ENCODE peak calls at places on chromosomes 5 and 9, in four cellular contexts. O is stomach, J is uterus, V is psoas muscle. K is an unnamed sample.

GRCh38 chr5:65818592-65818991 is 96.6 kb downstream of the NLN start:
- DNase-seq in O (peak; percentile 57), J (no peak), V (no peak), K (no peak)

GRCh38 chr5:172707285-172708182 is 63.5 kb downstream of the DUSP1 start:
- DNase-seq in O (no peak), J (peak; percentile 22), V (no peak), K (no peak)

GRCh38 chr5:32182463-32183081 is 8.5 kb upstream of the GOLPH3 start:
- DNase-seq in O (no peak), J (no peak), V (no peak), K (no peak)

GRCh38 chr5:91361055-91361701 is 21.9 kb downstream of the ARRDC3 start:
- DNase-seq in O (no peak), J (no peak), V (no peak), K (no peak)

GRCh38 chr5:111131356-111131755 is 39.2 kb downstream of the WDR36 start:
- DNase-seq in O (no peak), J (no peak), V (no peak), K (no peak)

GRCh38 chr9:131236761-131237160 is 39.5 kb downstream of the FAM78A start:
- DNase-seq in O (peak; percentile 53), J (no peak), V (no peak), K (no peak)

GRCh38 chr9:93265972-93266371 is 82.0 kb downstream of the WNK2 start:
- DNase-seq in O (no peak), J (no peak), V (no peak), K (no peak)

GRCh38 chr9:4081549-4081895 is 218.3 kb downstream of the GLIS3 start:
- DNase-seq in O (no peak), J (no peak), V (no peak), K (no peak)

GRCh38 chr9:70421272-70422180 is 7.1 kb upstream of the KLF9 start:
- DNase-seq in O (no peak), J (peak; percentile 48), V (no peak), K (peak; percentile 43)

GRCh38 chr9:86939896-86940295 is 7.4 kb downstream of the GAS1 start:
- DNase-seq in O (no peak), J (no peak), V (no peak), K (no peak)

GRCh38 chr5:61673007-61673735 is 341.1 kb downstream of the ZSWIM6 start:
- DNase-seq in O (peak; percentile 33), J (no peak), V (no peak), K (no peak)

GRCh38 chr5:178383301-178383918 is 150.8 kb upstream of the PHYKPL start:
- DNase-seq in O (no peak), J (no peak), V (no peak), K (no peak)

GRCh38 chr5:107570805-107571531 is 99.8 kb downstream of the EFNA5 start:
- DNase-seq in O (peak; percentile 31), J (no peak), V (peak; percentile 43), K (no peak)

GRCh38 chr9:126420643-126421564 is 94.3 kb downstream of the MVB12B start:
- DNase-seq in O (no peak), J (no peak), V (no peak), K (no peak)

DNA sequence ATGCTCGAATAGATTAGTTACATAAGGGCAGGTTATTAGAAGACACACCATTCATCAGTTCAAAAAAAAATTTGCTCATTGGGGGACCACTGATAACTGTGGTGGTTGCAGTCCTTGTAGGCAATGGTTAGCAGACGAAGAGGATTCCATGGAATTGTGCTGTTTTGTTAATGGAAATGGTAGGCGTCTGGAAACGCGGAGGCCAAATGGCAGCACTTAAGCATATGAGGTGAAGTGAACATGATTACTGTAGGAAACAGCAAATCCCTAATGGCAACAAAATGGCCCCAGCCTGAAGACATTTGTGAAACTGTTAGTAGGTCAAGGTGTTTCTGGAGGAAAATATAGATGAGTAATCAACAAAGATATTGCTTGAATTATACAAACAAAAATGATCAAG is 535.4 kb upstream of the PTPRD start:
- DNase-seq in O (no peak), J (no peak), V (no peak), K (no peak)
- H3K9me3 ChIP-seq in O (no peaks in the 10 kb centered on the region), J (no peaks in the 10 kb centered on the region), V (no peaks in the 10 kb centered on the region), K (no peaks in the 10 kb centered on the region)

DNA sequence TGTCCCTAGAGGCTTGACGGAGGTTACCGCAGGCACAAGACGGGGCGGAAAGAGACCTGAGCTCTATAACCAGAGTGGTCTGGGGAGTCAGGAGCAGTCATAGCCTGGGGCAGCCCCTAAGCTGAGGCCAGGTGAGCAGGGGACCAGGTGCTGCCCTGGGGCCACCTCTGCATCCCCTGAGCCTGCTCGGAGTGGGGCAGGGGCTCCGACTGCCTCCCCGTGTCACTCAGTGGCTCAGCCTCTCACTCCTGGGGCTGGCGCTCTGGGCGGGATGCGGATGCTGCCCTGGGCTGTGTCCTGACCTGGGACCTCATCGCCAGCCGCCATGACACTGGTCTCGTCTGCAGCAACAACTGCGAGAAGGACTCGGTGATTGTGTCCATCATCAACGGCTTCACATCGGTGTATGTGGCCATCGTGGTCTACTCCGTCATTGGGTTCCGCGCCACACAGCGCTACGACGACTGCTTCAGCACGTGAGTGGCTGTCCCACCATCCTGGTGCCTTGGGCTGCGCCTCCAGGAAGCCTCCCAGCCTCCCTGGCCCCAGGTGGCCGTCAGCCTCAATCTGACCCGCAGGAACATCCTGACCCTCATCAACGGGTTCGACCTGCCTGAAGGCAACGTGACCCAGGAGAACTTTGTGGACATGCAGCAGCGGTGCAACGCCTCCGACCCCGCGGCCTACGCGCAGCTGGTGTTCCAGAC is 8.8 kb upstream of the SLC6A18 start:
- DNase-seq in O (no peak), J (no peak), V (peak; percentile 11), K (no peak)
- H3K9me3 ChIP-seq in O (no peaks in the 10 kb centered on the region), J (no peaks in the 10 kb centered on the region), V (no peaks in the 10 kb centered on the region), K (no peaks in the 10 kb centered on the region)

DNA sequence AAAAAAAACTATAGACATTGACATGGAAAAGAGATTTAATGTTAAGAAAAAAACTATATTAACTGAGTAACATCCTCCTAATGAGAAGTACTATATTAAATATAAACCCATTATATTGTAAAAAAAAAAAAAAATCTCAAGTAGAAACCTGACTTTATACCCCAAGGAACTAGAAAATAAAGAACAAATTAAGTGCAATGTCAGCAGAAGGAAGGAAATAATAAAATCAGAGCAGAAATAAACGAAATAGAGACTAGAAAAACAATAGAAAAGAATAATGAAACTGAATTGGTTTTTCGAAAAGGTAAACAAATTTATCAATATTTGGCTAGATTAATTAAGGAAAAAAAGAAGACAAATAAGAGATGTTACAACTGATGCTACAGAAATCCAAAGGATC is 329.1 kb upstream of the ZNF608 start:
- DNase-seq in O (no peak), J (no peak), V (no peak), K (no peak)
- H3K9me3 ChIP-seq in O (no peaks in the 10 kb centered on the region), J (peaks cover 17% of the 10 kb centered on the region), V (peaks cover 12% of the 10 kb centered on the region), K (peaks cover 21% of the 10 kb centered on the region)

GRCh38 chr9:78671785-78672184 is 374.9 kb downstream of the PSAT1 start:
- DNase-seq in O (no peak), J (no peak), V (no peak), K (no peak)
- H3K9me3 ChIP-seq in O (no peaks in the 10 kb centered on the region), J (no peaks in the 10 kb centered on the region), V (no peaks in the 10 kb centered on the region), K (no peaks in the 10 kb centered on the region)

GRCh38 chr5:3601929-3602712 is 6.5 kb downstream of the IRX1 start:
- DNase-seq in O (no peak), J (no peak), V (no peak), K (no peak)
- H3K9me3 ChIP-seq in O (no peaks in the 10 kb centered on the region), J (no peaks in the 10 kb centered on the region), V (no peaks in the 10 kb centered on the region), K (no peaks in the 10 kb centered on the region)

GRCh38 chr5:41956943-41957342 is 31.9 kb downstream of the FBXO4 start:
- DNase-seq in O (no peak), J (no peak), V (no peak), K (no peak)
- H3K9me3 ChIP-seq in O (no peaks in the 10 kb centered on the region), J (peaks cover 7% of the 10 kb centered on the region), V (peaks cover 41% of the 10 kb centered on the region), K (peaks cover 15% of the 10 kb centered on the region)

GRCh38 chr5:165029471-165029870 is 1524.1 kb downstream of the MAT2B start:
- DNase-seq in O (no peak), J (no peak), V (no peak), K (peak; percentile 30)
- H3K9me3 ChIP-seq in O (no peaks in the 10 kb centered on the region), J (no peaks in the 10 kb centered on the region), V (peaks cover 8% of the 10 kb centered on the region), K (no peaks in the 10 kb centered on the region)

GRCh38 chr9:2787065-2787464 is 56.8 kb downstream of the PUM3 start:
- DNase-seq in O (no peak), J (no peak), V (no peak), K (no peak)

GRCh38 chr9:2791246-2791645 is 52.6 kb downstream of the PUM3 start:
- DNase-seq in O (no peak), J (no peak), V (no peak), K (no peak)

GRCh38 chr9:2785060-2785459 is 58.8 kb downstream of the PUM3 start:
- DNase-seq in O (no peak), J (no peak), V (no peak), K (no peak)

GRCh38 chr9:2788948-2789347 is 54.9 kb downstream of the PUM3 start:
- DNase-seq in O (no peak), J (no peak), V (no peak), K (no peak)
- H3K9me3 ChIP-seq in O (no peaks in the 10 kb centered on the region), J (no peaks in the 10 kb centered on the region), V (no peaks in the 10 kb centered on the region), K (no peaks in the 10 kb centered on the region)

DNA sequence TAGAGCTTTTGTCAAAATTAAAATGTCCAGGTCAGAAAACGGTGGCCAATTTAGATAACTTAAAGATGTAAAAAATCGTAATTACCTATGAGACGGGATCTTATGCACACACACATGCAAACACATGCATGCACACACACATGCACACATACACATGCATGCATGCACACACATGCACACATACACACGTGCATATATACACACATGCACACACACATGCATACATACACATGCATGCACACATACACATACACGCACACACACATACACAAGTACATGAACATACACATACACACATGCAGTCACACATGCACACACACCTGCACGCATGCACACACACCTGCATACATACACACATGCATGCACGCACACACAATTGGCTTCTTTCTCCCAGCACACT is 362.0 kb downstream of the IRX1 start:
- DNase-seq in O (no peak), J (no peak), V (no peak), K (no peak)
- H3K9me3 ChIP-seq in O (no peaks in the 10 kb centered on the region), J (no peaks in the 10 kb centered on the region), V (no peaks in the 10 kb centered on the region), K (no peaks in the 10 kb centered on the region)